ENCODE peak calls at places on chromosomes 3 and 15, in five cellular contexts. Y is WTC11, F is tibial artery, D is fibroblast of lung, J is HCT116. A is an unnamed sample.

GRCh38 chr3:131361464-131362421 is 19.8 kb upstream of the NUDT16 start:
- DNase-seq in J (peak; percentile 98), D (peak; percentile 51), Y (peak; percentile 96), F (peak; percentile 67), A (no peak)

GRCh38 chr3:126782554-126782953 is 78.5 kb downstream of the CHCHD6 start:
- DNase-seq in F (no peak), D (peak; percentile 78), J (peak; percentile 78), Y (no peak), A (no peak)

GRCh38 chr15:76376029-76376428 is 39.5 kb downstream of the ISL2 start:
- DNase-seq in D (no peak), J (no peak), F (no peak), Y (peak; percentile 26), A (no peak)

GRCh38 chr15:101441706-101442105 is 47.8 kb downstream of the PCSK6 start:
- DNase-seq in D (no peak), J (no peak), F (no peak), Y (no peak), A (no peak)

GRCh38 chr3:127211118-127212060 is 18.5 kb downstream of the PRR23E start:
- DNase-seq in J (no peak), Y (no peak), F (peak; percentile 6), D (no peak), A (no peak)

GRCh38 chr15:42110367-42110766 is 16.0 kb upstream of the PLA2G4D start:
- DNase-seq in D (no peak), Y (no peak), J (no peak), F (no peak), A (no peak)

GRCh38 chr3:154598166-154598565 is 168.2 kb upstream of the GPR149 start:
- DNase-seq in J (no peak), F (no peak), D (no peak), Y (no peak), A (no peak)

GRCh38 chr3:39317571-39318169 is 11.8 kb upstream of the CCR8 start:
- DNase-seq in F (no peak), Y (no peak), D (no peak), J (no peak), A (no peak)

GRCh38 chr3:184523825-184524615 is 37.6 kb upstream of the EPHB3 start:
- DNase-seq in F (no peak), Y (no peak), J (peak; percentile 68), D (peak; percentile 77), A (no peak)

GRCh38 chr3:172152869-172153268 is 113.5 kb downstream of the FNDC3B start:
- DNase-seq in Y (no peak), F (no peak), J (no peak), D (no peak), A (no peak)

GRCh38 chr3:170852307-170852706 is 17.7 kb downstream of the RPL22L1 start:
- DNase-seq in F (no peak), J (no peak), D (peak; percentile 44), Y (no peak), A (no peak)

GRCh38 chr15:23853291-23853690 is 166.2 kb upstream of the NDN start:
- DNase-seq in J (no peak), Y (no peak), D (peak; percentile 50), F (no peak), A (no peak)

GRCh38 chr15:74784854-74785715 is 3.2 kb downstream of the CSK start:
- DNase-seq in Y (no peak), F (no peak), D (no peak), J (no peak), A (no peak)

GRCh38 chr3:18423401-18424212 is 1.5 kb downstream of the SATB1 start:
- DNase-seq in F (peak; percentile 60), J (peak; percentile 26), D (peak; percentile 66), Y (peak; percentile 47), A (peak; percentile 22)

GRCh38 chr15:99434506-99435137 is 131.2 kb upstream of the MEF2A start:
- DNase-seq in Y (no peak), D (no peak), J (no peak), F (peak; percentile 10), A (peak; percentile 14)

GRCh38 chr3:129690406-129690805 is 83.9 kb upstream of the PLXND1 start:
- DNase-seq in D (peak; percentile 79), F (peak; percentile 28), J (peak; percentile 73), Y (no peak), A (no peak)

GRCh38 chr3:47455806-47456452 is 19.8 kb downstream of the SCAP start:
- DNase-seq in F (no peak), D (peak; percentile 73), J (no peak), Y (no peak), A (no peak)

GRCh38 chr15:51299187-51300015 is 39.0 kb downstream of the CYP19A1 start:
- DNase-seq in F (no peak), D (no peak), J (no peak), Y (no peak), A (no peak)

GRCh38 chr3:175258763-175259162 is 399.6 kb downstream of the NAALADL2 start:
- DNase-seq in J (no peak), Y (no peak), F (no peak), D (peak; percentile 50), A (no peak)

GRCh38 chr3:53145109-53146077 is 15.2 kb upstream of the RFT1 start:
- DNase-seq in F (no peak), Y (no peak), J (no peak), D (no peak), A (no peak)

GRCh38 chr3:72338942-72339749 is 509.1 kb downstream of the SHQ1 start:
- DNase-seq in J (peak; percentile 95), F (peak; percentile 35), D (peak; percentile 97), Y (no peak), A (no peak)

GRCh38 chr3:64214697-64215018 is 10.6 kb downstream of the PRICKLE2 start:
- DNase-seq in J (no peak), D (peak; percentile 76), Y (no peak), F (peak; percentile 32), A (no peak)

GRCh38 chr3:165837058-165837525 is at the start of gene BCHE:
- DNase-seq in Y (no peak), F (peak; percentile 20), D (peak; percentile 89), J (no peak), A (no peak)

GRCh38 chr15:60155661-60156060 is 151.6 kb downstream of the FOXB1 start:
- DNase-seq in Y (no peak), F (no peak), D (peak; percentile 19), J (no peak), A (no peak)

GRCh38 chr3:112437146-112438022 is 61.9 kb downstream of the BTLA start:
- DNase-seq in Y (no peak), D (peak; percentile 57), F (no peak), J (peak; percentile 19), A (no peak)

GRCh38 chr3:33372218-33373081 is 67.8 kb downstream of the UBP1 start:
- DNase-seq in D (peak; percentile 77), J (peak; percentile 70), F (peak; percentile 41), Y (peak; percentile 20), A (no peak)

GRCh38 chr3:49022751-49023171 is 840 bp downstream of the NDUFAF3 start:
- DNase-seq in D (no peak), Y (no peak), J (no peak), F (no peak), A (no peak)

GRCh38 chr3:188673509-188674239 is 498.1 kb upstream of the TPRG1 start:
- DNase-seq in F (no peak), J (no peak), D (peak; percentile 78), Y (no peak), A (no peak)

GRCh38 chr3:31402118-31402517 is 130.6 kb upstream of the STT3B start:
- DNase-seq in Y (no peak), F (no peak), J (no peak), D (no peak), A (no peak)

GRCh38 chr3:85691196-85691595 is 732.4 kb downstream of the CADM2 start:
- DNase-seq in Y (no peak), F (no peak), J (no peak), D (peak; percentile 53), A (no peak)

GRCh38 chr3:85697156-85697555 is 738.4 kb downstream of the CADM2 start:
- DNase-seq in Y (no peak), D (no peak), F (no peak), J (no peak), A (no peak)
- TF ChIP-seq CTCF in Y (no peak), D (no peak), F (no peak), J (no peak), A (no peak)

GRCh38 chr3:54889731-54890130 is 38.1 kb downstream of the LRTM1 start:
- DNase-seq in J (no peak), Y (no peak), F (no peak), D (no peak), A (no peak)

GRCh38 chr3:54892168-54892567 is 35.7 kb downstream of the LRTM1 start:
- DNase-seq in F (no peak), Y (no peak), D (no peak), J (no peak), A (no peak)

GRCh38 chr3:54888162-54888561 is 39.7 kb downstream of the LRTM1 start:
- DNase-seq in J (no peak), D (no peak), Y (no peak), F (no peak), A (no peak)

GRCh38 chr3:54888873-54889272 is 39.0 kb downstream of the LRTM1 start:
- DNase-seq in J (no peak), D (peak; percentile 47), Y (no peak), F (no peak), A (no peak)

GRCh38 chr3:54891540-54891897 is 36.3 kb downstream of the LRTM1 start:
- DNase-seq in D (peak; percentile 95), J (no peak), F (peak; percentile 82), Y (no peak), A (no peak)
- TF ChIP-seq CTCF in D (peak; percentile 50), J (no peak), F (peak; percentile 22), Y (no peak), A (no peak)

DNA sequence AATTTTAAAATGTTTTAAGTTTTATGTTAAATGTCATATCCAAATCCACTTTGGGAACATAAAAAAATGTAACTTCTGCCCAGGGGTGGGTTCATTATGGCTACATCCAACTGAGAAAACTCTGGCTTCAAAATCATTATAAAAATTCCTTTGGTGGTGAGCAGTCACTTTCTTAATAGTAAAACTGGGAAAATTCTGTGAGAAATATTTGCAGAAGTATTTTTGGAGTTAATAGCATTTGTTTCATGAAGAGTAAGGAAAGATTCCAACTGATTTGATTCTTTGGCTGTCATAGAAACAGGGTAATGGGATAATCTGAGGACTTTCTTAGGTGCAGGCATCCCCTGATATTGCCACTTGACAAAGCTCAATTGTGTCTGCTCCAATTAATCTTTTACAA is 38.8 kb downstream of the CPA3 start:
- DNase-seq in D (no peak), J (no peak), F (no peak), Y (no peak), A (no peak)
- TF ChIP-seq CTCF in D (no peak), J (no peak), F (no peak), Y (no peak), A (no peak)

DNA sequence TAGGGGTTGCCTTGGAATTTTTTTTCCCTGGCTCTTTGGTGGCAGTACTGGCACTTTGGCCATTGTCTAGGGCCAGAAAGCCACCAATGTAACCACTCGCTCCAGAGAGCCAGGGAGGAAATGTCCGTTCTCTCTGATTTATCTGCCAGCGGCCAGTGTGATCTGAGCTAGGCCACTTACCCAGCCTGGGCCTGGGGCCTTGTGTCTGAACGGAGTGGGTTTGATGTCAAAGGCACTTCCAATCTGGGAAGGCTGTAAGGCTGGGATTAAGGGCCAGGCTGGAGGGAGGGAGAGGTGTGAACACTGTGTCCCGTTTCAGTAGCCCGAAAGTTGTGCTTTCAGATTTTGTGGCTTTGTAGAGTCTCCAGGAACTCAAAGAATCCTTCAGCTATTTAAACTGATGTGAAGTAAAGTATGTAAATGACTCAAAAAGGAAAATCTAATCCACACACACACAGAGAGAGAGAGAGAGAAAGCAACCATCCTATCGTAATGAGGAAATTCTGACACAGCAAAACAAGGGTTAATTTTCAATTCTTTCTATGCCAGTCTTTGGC is 271.0 kb downstream of the PDZRN3 start:
- DNase-seq in F (no peak), J (no peak), Y (peak; percentile 12), D (no peak), A (no peak)
- TF ChIP-seq CTCF in F (no peak), J (no peak), Y (no peak), D (no peak), A (no peak)